ENCODE peak calls at places on chromosomes 2 and 18, in four cellular contexts. S, H, L and N are unnamed samples.

GRCh38 chr18:32911660-32912284 is 138.9 kb upstream of the KLHL14 start:
- DNase-seq in L (no peak), S (peak; percentile 81), H (no peak), N (no peak)

GRCh38 chr2:120253021-120253882 is 600 bp downstream of the RALB start:
- DNase-seq in S (peak; percentile 65), L (peak; percentile 89), H (peak; percentile 75), N (peak; percentile 86)

GRCh38 chr2:85083092-85083491 is 50.1 kb upstream of the TCF7L1 start:
- DNase-seq in S (no peak), H (no peak), L (no peak), N (no peak)

GRCh38 chr2:100242891-100243670 is 79.2 kb downstream of the LONRF2 start:
- DNase-seq in H (peak; percentile 88), L (peak; percentile 82), S (peak; percentile 25), N (peak; percentile 82)

GRCh38 chr18:21459706-21460286 is 140.7 kb downstream of the ESCO1 start:
- DNase-seq in S (no peak), H (no peak), L (no peak), N (no peak)

GRCh38 chr18:12336887-12337286 is 28.8 kb downstream of the TUBB6 start:
- DNase-seq in S (peak; percentile 90), L (peak; percentile 29), H (peak; percentile 57), N (no peak)

GRCh38 chr2:163778045-163778753 is 42.4 kb upstream of the FIGN start:
- DNase-seq in L (peak; percentile 8), H (no peak), S (peak; percentile 98), N (no peak)

GRCh38 chr2:73286134-73286533 is 1.9 kb upstream of the FBXO41 start:
- DNase-seq in S (no peak), L (no peak), H (no peak), N (no peak)

GRCh38 chr18:48703418-48703817 is 164.6 kb downstream of the CTIF start:
- DNase-seq in H (no peak), L (no peak), S (no peak), N (no peak)

GRCh38 chr18:48705043-48705442 is 166.2 kb downstream of the CTIF start:
- DNase-seq in L (no peak), S (no peak), H (no peak), N (no peak)

GRCh38 chr18:48702346-48703032 is 163.7 kb downstream of the CTIF start:
- DNase-seq in H (no peak), L (no peak), S (no peak), N (no peak)

GRCh38 chr18:48705531-48705930 is 166.7 kb downstream of the CTIF start:
- DNase-seq in L (no peak), H (no peak), S (no peak), N (no peak)

DNA sequence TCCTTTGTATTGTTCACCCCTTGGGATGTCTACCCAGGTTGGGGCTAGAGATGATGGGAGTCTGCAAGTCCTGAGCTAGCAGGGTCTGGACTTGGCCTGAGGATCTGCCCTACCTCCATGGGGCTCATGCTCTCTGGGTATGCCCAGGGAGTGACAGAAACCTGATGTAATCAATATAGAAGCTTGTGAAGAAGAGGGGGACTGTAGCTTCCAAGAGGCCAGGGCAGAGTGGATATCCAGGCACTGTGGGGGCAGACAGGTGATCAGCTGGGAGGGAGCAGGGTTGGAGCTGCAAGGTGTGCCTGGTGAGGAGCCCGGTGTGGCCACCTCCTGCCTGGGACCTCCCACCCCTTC is 164.2 kb downstream of the CTIF start:
- DNase-seq in L (no peak), H (no peak), S (no peak), N (no peak)
- H4K20me1 ChIP-seq in L (no peaks in the 10 kb centered on the region), H (no peaks in the 10 kb centered on the region), S (peaks cover 60% of the 10 kb centered on the region), N (no peaks in the 10 kb centered on the region)

DNA sequence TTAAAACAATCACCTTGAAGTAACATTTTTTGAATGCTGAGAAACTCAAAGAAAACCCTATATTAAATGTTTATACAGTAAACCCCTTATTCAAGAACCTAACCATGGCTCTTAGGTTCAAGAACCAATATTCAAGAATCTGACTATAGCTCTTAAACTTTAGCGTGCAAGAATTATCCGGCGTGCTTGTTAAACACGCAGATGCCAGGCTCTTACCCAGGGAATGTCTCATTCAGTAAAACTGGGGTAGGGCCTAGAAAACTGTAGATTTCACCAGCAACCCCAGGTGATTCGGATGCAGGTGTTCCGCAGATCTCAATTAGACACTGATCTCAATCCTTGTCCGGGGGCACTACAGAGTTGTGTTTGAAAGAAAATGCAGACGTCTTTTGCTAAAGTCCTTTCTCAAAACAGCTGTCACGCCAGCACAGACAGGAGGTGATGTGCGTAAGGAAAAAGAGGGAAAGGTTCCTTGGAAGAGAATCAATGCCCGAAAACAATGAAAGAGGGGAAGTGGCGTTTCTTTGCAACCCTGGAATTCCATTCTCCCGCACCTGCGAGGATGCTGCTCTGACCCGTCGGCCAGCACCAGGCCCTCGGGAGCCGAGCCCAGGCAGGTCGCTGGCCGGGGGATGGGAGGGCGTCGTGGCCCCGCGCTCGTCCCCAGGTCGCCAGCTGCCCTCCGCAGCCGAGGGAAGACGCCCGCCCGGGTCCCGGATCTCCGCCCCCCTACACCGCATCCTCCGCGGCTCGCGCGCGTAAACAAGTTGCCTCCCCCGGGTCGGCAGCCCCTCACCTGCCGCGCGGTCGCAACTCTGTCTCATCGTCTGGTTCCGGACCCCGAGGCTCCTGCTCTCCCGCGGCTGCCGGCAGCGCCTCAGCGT is 851 bp downstream of the EIF2AK3 start:
- DNase-seq in S (no peak), L (peak; percentile 55), H (peak; percentile 68), N (peak; percentile 69)
- H3K79me2 ChIP-seq in S (peaks cover 55% of the 10 kb centered on the region), L (peaks cover 54% of the 10 kb centered on the region), H (peaks cover 50% of the 10 kb centered on the region), N (peaks cover 52% of the 10 kb centered on the region)

DNA sequence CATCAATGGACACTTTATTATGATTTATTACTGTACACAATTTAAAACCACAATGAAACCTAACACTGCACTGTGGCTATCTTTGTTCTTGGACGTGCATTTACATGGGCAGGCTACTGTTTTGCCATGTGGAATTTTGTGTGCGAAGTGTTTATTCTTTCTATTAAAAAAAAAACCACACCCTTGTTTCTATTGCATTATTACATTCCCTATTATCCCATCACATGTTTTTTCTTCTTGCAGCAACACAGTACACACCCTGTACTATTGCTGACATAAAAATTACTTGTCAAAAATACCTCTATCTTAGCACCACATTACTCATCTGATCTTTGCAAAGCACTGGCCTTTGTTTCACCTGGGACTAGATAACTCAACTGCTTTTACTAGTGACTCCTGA is 1.5 kb downstream of the RNF152 start:
- DNase-seq in L (no peak), S (no peak), H (no peak), N (no peak)
- H4K20me1 ChIP-seq in L (no peaks in the 10 kb centered on the region), S (peaks cover 51% of the 10 kb centered on the region), H (peaks cover 7% of the 10 kb centered on the region), N (peaks cover 48% of the 10 kb centered on the region)

GRCh38 chr2:88350262-88350640 is 102.2 kb downstream of the FOXI3 start:
- DNase-seq in L (peak; percentile 13), S (no peak), H (no peak), N (peak; percentile 22)
- H3K79me2 ChIP-seq in L (no peaks in the 10 kb centered on the region), S (no peaks in the 10 kb centered on the region), H (no peaks in the 10 kb centered on the region), N (no peaks in the 10 kb centered on the region)